ENCODE peak calls at places on chromosome 9, in nine cellular contexts. E, Q, A, K, P, N, Y, C and G are unnamed samples.

GRCh38 chr9:110048976-110049698 is 158.8 kb downstream of the C9orf152 start:
- DNase-seq in E (peak; percentile 36), Q (no peak), A (no peak), K (peak; percentile 24), P (no peak), N (peak; percentile 29), Y (no peak), C (no peak), G (no peak)

GRCh38 chr9:135971892-135972291 is 10.7 kb upstream of the UBAC1 start:
- DNase-seq in E (peak; percentile 75), Q (no peak), A (no peak), K (peak; percentile 74), P (peak; percentile 81), N (peak; percentile 71), Y (peak; percentile 50), C (no peak), G (no peak)

GRCh38 chr9:76759726-76760125 is 4.5 kb upstream of the PCA3 start:
- DNase-seq in E (peak; percentile 34), Q (no peak), A (no peak), K (no peak), P (no peak), N (no peak), Y (no peak), C (no peak), G (no peak)

GRCh38 chr9:68793605-68794343 is 88.7 kb downstream of the PIP5K1B start:
- DNase-seq in E (no peak), Q (no peak), A (no peak), K (peak; percentile 14), P (no peak), N (peak; percentile 46), Y (no peak), C (no peak), G (no peak)

GRCh38 chr9:4298255-4299005 is 1.4 kb downstream of the GLIS3 start:
- DNase-seq in E (no peak), Q (peak; percentile 41), A (no peak), K (peak; percentile 65), P (peak; percentile 43), N (peak; percentile 42), Y (peak; percentile 44), C (peak; percentile 67), G (peak; percentile 26)

GRCh38 chr9:35603506-35603985 is 1.5 kb upstream of the TESK1 start:
- DNase-seq in E (no peak), Q (no peak), A (no peak), K (peak; percentile 53), P (peak; percentile 56), N (peak; percentile 50), Y (peak; percentile 51), C (peak; percentile 90), G (peak; percentile 90)

GRCh38 chr9:109918359-109919163 is 138.6 kb downstream of the PALM2AKAP2 start:
- DNase-seq in E (peak; percentile 96), Q (no peak), A (no peak), K (no peak), P (no peak), N (no peak), Y (no peak), C (no peak), G (no peak)

GRCh38 chr9:76311576-76311975 is 82.7 kb downstream of the RFK start:
- DNase-seq in E (no peak), Q (no peak), A (no peak), K (peak; percentile 17), P (no peak), N (no peak), Y (no peak), C (no peak), G (peak; percentile 26)

GRCh38 chr9:6567140-6567591 is 78.4 kb downstream of the GLDC start:
- DNase-seq in E (no peak), Q (no peak), A (no peak), K (peak; percentile 98), P (no peak), N (peak; percentile 100), Y (no peak), C (no peak), G (no peak)

GRCh38 chr9:88230612-88231011 is 92.3 kb upstream of the SPATA31C2 start:
- DNase-seq in E (no peak), Q (no peak), A (no peak), K (peak; percentile 26), P (no peak), N (no peak), Y (no peak), C (no peak), G (no peak)

GRCh38 chr9:370081-370480 is 155.4 kb downstream of the DOCK8 start:
- DNase-seq in E (no peak), Q (no peak), A (no peak), K (no peak), P (no peak), N (no peak), Y (no peak), C (no peak), G (no peak)

GRCh38 chr9:91812191-91812590 is 137.8 kb downstream of the ROR2 start:
- DNase-seq in E (no peak), Q (no peak), A (no peak), K (no peak), P (peak; percentile 19), N (no peak), Y (no peak), C (peak; percentile 4), G (no peak)

GRCh38 chr9:113398796-113399195 is 2.3 kb downstream of the ALAD start:
- DNase-seq in E (no peak), Q (no peak), A (no peak), K (no peak), P (no peak), N (no peak), Y (no peak), C (no peak), G (no peak)
- H3K4me3 ChIP-seq in E (no peak overlapping the region), Q (no peak overlapping the region), A (no peak overlapping the region), K (no peak overlapping the region), P (no peak overlapping the region), N (no peak overlapping the region), Y (no peak overlapping the region), C (no peak overlapping the region), G (no peak overlapping the region)

GRCh38 chr9:98482248-98482647 is 226.5 kb downstream of the GABBR2 start:
- DNase-seq in E (no peak), Q (no peak), A (no peak), K (no peak), P (no peak), N (no peak), Y (no peak), C (no peak), G (no peak)

GRCh38 chr9:98479967-98480847 is 224.8 kb upstream of the TBC1D2 start:
- DNase-seq in E (no peak), Q (no peak), A (no peak), K (peak; percentile 28), P (no peak), N (peak; percentile 87), Y (no peak), C (no peak), G (peak; percentile 31)

GRCh38 chr9:98481676-98482075 is 226.2 kb upstream of the TBC1D2 start:
- DNase-seq in E (no peak), Q (no peak), A (no peak), K (peak; percentile 26), P (no peak), N (peak; percentile 39), Y (no peak), C (no peak), G (no peak)

GRCh38 chr9:98485706-98486105 is 223.0 kb downstream of the GABBR2 start:
- DNase-seq in E (no peak), Q (no peak), A (no peak), K (no peak), P (no peak), N (no peak), Y (no peak), C (no peak), G (no peak)

DNA sequence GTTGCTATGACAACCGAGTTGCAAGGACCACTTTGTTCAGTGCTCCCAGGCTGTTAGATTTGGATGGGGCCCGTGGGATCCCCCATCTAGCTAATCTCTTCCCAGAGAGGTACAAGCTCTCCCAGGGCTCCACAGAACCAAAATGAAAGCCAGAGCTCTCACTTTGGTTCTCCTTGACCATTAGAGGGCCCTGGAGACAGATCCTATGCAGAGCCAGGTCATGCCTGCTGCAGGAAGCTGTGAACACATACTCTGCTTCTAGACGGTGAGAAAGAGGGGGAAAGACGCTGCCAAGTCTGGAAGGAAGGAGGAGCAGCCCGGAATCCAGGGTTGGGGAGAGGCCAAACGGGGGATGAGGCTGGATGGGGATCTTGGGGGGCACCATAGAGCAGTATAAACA is 224.5 kb downstream of the GABBR2 start:
- DNase-seq in E (no peak), Q (no peak), A (no peak), K (no peak), P (no peak), N (no peak), Y (no peak), C (no peak), G (peak; percentile 43)
- TF ChIP-seq CTCF in E (no peak), Q (no peak), A (no peak), K (no peak), P (no peak), N (no peak), Y (no peak), C (no peak), G (no peak)

GRCh38 chr9:21997480-21997879 is 2.9 kb downstream of the CDKN2B-AS1 start:
- DNase-seq in E (no peak), Q (no peak), A (no peak), K (no peak), P (no peak), N (no peak), Y (no peak), C (no peak), G (no peak)

GRCh38 chr9:21996438-21996837 is 1.8 kb downstream of the CDKN2B-AS1 start:
- DNase-seq in E (no peak), Q (no peak), A (no peak), K (no peak), P (no peak), N (no peak), Y (no peak), C (no peak), G (no peak)

GRCh38 chr9:21995652-21996275 is 1.2 kb downstream of the CDKN2B-AS1 start:
- DNase-seq in E (peak; percentile 71), Q (no peak), A (no peak), K (no peak), P (peak; percentile 46), N (no peak), Y (no peak), C (peak; percentile 66), G (peak; percentile 88)

GRCh38 chr9:21998026-21998425 is 3.4 kb downstream of the CDKN2B-AS1 start:
- DNase-seq in E (no peak), Q (no peak), A (no peak), K (no peak), P (no peak), N (no peak), Y (no peak), C (no peak), G (no peak)

DNA sequence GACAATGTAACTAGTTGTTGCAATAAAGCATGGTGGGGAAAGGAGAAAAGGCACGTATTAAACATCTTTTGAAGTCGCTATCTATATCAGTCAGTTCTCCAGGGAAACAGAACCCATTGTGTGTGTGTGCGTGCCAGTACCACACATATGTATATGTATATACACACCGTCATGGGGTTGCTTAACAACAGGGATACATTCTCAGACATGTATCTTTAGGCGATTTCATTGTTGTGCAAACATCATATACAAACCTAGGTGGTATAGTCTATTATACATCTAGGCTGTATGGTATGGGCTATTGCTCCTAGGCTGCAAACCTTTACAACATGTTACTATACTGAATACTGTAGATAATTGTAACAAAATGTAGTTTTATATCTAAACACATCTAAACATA is 2.3 kb downstream of the CDKN2B-AS1 start:
- DNase-seq in E (no peak), Q (no peak), A (no peak), K (no peak), P (no peak), N (no peak), Y (no peak), C (no peak), G (no peak)
- H3K4me3 ChIP-seq in E (peak overlapping the region; percentile 78), Q (no peak overlapping the region), A (no peak overlapping the region), K (no peak overlapping the region), P (no peak overlapping the region), N (no peak overlapping the region), Y (no peak overlapping the region), C (no peak overlapping the region), G (no peak overlapping the region)

GRCh38 chr9:134641173-134641985 is at the start of gene COL5A1:
- DNase-seq in E (no peak), Q (peak; percentile 67), A (peak; percentile 14), K (peak; percentile 86), P (peak; percentile 83), N (peak; percentile 66), Y (peak; percentile 92), C (peak; percentile 92), G (peak; percentile 97)
- TF ChIP-seq CTCF in E (no peak), Q (peak; percentile 39), A (no peak), K (no peak), P (no peak), N (no peak), Y (peak; percentile 62), C (peak; percentile 15), G (no peak)